ENCODE peak calls at places on chromosomes 5 and 9, in seven cellular contexts. One of them, this sample, is unnamed.

GRCh38 chr9:9061599-9061998 is 1262.0 kb upstream of the DMAC1 start:
- DNase-seq in gastrocnemius medialis: no peak
- DNase-seq in AG09309: no peak
- DNase-seq in neural progenitor cell: no peak
- DNase-seq in tibial artery: no peak
- DNase-seq in GM12878: no peak
- DNase-seq in spleen: no peak
- DNase-seq in this sample: no peak

GRCh38 chr9:95189230-95190098 is 128.0 kb downstream of the FANCC start:
- DNase-seq in tibial artery: peak
- DNase-seq in spleen: no peak
- DNase-seq in gastrocnemius medialis: no peak
- DNase-seq in neural progenitor cell: no peak
- DNase-seq in GM12878: no peak
- DNase-seq in AG09309: no peak
- DNase-seq in this sample: peak

GRCh38 chr5:93395891-93396465 is 185.0 kb downstream of the NR2F1-AS1 start:
- DNase-seq in neural progenitor cell: no peak
- DNase-seq in GM12878: no peak
- DNase-seq in spleen: no peak
- DNase-seq in tibial artery: no peak
- DNase-seq in gastrocnemius medialis: no peak
- DNase-seq in AG09309: no peak
- DNase-seq in this sample: no peak

GRCh38 chr9:93633492-93634221 is 57.3 kb downstream of the PHF2 start:
- DNase-seq in spleen: peak
- DNase-seq in AG09309: no peak
- DNase-seq in gastrocnemius medialis: no peak
- DNase-seq in tibial artery: no peak
- DNase-seq in GM12878: no peak
- DNase-seq in neural progenitor cell: no peak
- DNase-seq in this sample: no peak

GRCh38 chr9:92483896-92484545 is 1.7 kb upstream of the ASPN start:
- DNase-seq in GM12878: no peak
- DNase-seq in neural progenitor cell: no peak
- DNase-seq in tibial artery: no peak
- DNase-seq in gastrocnemius medialis: no peak
- DNase-seq in AG09309: no peak
- DNase-seq in spleen: no peak
- DNase-seq in this sample: no peak

GRCh38 chr5:45098483-45098882 is 289.7 kb downstream of the MRPS30 start:
- DNase-seq in GM12878: no peak
- DNase-seq in spleen: no peak
- DNase-seq in neural progenitor cell: no peak
- DNase-seq in tibial artery: no peak
- DNase-seq in gastrocnemius medialis: no peak
- DNase-seq in AG09309: no peak
- DNase-seq in this sample: no peak

GRCh38 chr9:93357649-93358048 is 93.8 kb upstream of the FAM120A start:
- DNase-seq in tibial artery: no peak
- DNase-seq in AG09309: no peak
- DNase-seq in spleen: no peak
- DNase-seq in gastrocnemius medialis: no peak
- DNase-seq in GM12878: peak
- DNase-seq in neural progenitor cell: no peak
- DNase-seq in this sample: no peak

GRCh38 chr9:90103771-90104170 is 499.0 kb downstream of the GADD45G start:
- DNase-seq in GM12878: no peak
- DNase-seq in AG09309: no peak
- DNase-seq in spleen: no peak
- DNase-seq in gastrocnemius medialis: no peak
- DNase-seq in neural progenitor cell: no peak
- DNase-seq in tibial artery: no peak
- DNase-seq in this sample: no peak

GRCh38 chr5:179762781-179763176 is 30.2 kb downstream of the MAML1 start:
- DNase-seq in spleen: no peak
- DNase-seq in GM12878: no peak
- DNase-seq in gastrocnemius medialis: no peak
- DNase-seq in tibial artery: no peak
- DNase-seq in neural progenitor cell: no peak
- DNase-seq in AG09309: no peak
- DNase-seq in this sample: peak

GRCh38 chr5:174159327-174160247 is 114.1 kb downstream of the NSG2 start:
- DNase-seq in tibial artery: no peak
- DNase-seq in neural progenitor cell: no peak
- DNase-seq in GM12878: no peak
- DNase-seq in gastrocnemius medialis: no peak
- DNase-seq in spleen: no peak
- DNase-seq in AG09309: peak
- DNase-seq in this sample: peak

DNA sequence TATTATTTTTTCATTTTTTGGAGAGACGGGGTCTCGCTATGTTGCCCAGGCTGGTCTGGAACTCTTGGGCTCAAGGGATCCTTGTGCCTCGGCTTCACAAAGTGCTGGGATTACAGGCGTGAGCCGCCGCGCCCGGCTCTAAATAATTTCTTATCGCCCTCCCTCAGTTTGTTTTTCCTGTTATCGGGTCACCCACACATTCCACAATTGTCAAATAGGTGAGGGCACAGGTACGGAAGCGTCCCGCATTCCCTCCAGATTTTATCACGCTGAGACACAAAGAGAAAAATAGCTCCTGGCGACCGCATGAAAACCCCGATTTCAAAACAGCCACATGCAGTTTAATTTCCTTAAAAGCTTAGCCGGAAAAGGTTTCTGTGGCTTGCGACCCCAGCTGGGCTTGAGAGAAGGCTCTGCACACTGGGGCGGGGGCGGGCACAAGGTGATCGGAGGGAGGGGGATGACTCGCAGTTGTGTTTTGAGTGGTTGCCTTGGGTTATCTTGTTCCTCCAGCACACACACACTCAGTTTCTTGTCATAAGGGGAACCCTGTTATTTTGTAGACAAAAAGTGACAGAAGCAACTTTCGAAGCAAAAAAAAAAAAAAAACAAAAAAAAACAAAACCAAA is 720 bp upstream of the IQGAP2 start:
- DNase-seq in AG09309: no peak
- DNase-seq in tibial artery: peak
- DNase-seq in GM12878: peak
- DNase-seq in gastrocnemius medialis: peak
- DNase-seq in spleen: peak
- DNase-seq in neural progenitor cell: peak
- DNase-seq in this sample: no peak
- TF ChIP-seq CTCF in AG09309: no peak
- TF ChIP-seq CTCF in tibial artery: no peak
- TF ChIP-seq CTCF in GM12878: no peak
- TF ChIP-seq CTCF in gastrocnemius medialis: no peak
- TF ChIP-seq CTCF in spleen: no peak
- TF ChIP-seq CTCF in neural progenitor cell: no peak
- TF ChIP-seq CTCF in this sample: no peak

GRCh38 chr9:131274674-131275331 is 1.5 kb downstream of the FAM78A start:
- DNase-seq in tibial artery: peak
- DNase-seq in AG09309: no peak
- DNase-seq in GM12878: no peak
- DNase-seq in gastrocnemius medialis: peak
- DNase-seq in neural progenitor cell: no peak
- DNase-seq in spleen: peak
- DNase-seq in this sample: no peak
- H3K4me3 ChIP-seq in tibial artery: peak
- H3K4me3 ChIP-seq in AG09309: no peak
- H3K4me3 ChIP-seq in GM12878: peak
- H3K4me3 ChIP-seq in gastrocnemius medialis: peak
- H3K4me3 ChIP-seq in neural progenitor cell: no peak
- H3K4me3 ChIP-seq in spleen: peak
- H3K4me3 ChIP-seq in this sample: no peak

GRCh38 chr9:36791204-36791948 is 218.7 kb downstream of the MELK start:
- DNase-seq in GM12878: no peak
- DNase-seq in AG09309: no peak
- DNase-seq in tibial artery: no peak
- DNase-seq in neural progenitor cell: peak
- DNase-seq in gastrocnemius medialis: no peak
- DNase-seq in spleen: no peak
- DNase-seq in this sample: no peak

GRCh38 chr9:36796671-36797419 is 224.2 kb downstream of the MELK start:
- DNase-seq in gastrocnemius medialis: no peak
- DNase-seq in spleen: no peak
- DNase-seq in GM12878: no peak
- DNase-seq in AG09309: no peak
- DNase-seq in tibial artery: no peak
- DNase-seq in neural progenitor cell: no peak
- DNase-seq in this sample: no peak

GRCh38 chr9:36797471-36798220 is 225.0 kb downstream of the MELK start:
- DNase-seq in AG09309: no peak
- DNase-seq in neural progenitor cell: no peak
- DNase-seq in tibial artery: no peak
- DNase-seq in spleen: no peak
- DNase-seq in gastrocnemius medialis: no peak
- DNase-seq in GM12878: no peak
- DNase-seq in this sample: no peak

GRCh38 chr9:36789886-36790285 is 217.2 kb downstream of the MELK start:
- DNase-seq in tibial artery: no peak
- DNase-seq in GM12878: no peak
- DNase-seq in neural progenitor cell: no peak
- DNase-seq in gastrocnemius medialis: no peak
- DNase-seq in AG09309: no peak
- DNase-seq in spleen: no peak
- DNase-seq in this sample: no peak

DNA sequence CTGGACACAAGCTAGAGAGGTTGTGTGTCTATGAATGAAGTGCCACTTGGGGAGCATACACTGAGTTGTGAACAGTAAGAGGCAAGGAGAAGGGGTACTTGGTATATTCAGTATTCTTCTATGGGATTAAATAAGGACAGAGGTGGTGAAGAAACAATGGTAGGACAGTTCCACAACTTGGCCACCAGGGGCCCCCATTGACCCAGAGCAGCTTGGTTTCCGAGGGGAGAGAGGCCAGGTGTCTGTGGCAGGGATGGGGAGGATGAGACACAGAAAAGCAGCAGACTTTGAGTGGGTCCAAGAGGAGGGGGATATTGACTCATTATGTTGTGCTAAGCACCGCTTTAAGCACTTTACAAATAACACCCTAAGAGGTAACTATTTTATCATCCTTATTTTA is 220.6 kb downstream of the MELK start:
- DNase-seq in tibial artery: no peak
- DNase-seq in neural progenitor cell: no peak
- DNase-seq in gastrocnemius medialis: no peak
- DNase-seq in GM12878: no peak
- DNase-seq in spleen: no peak
- DNase-seq in AG09309: no peak
- DNase-seq in this sample: no peak
- TF ChIP-seq CTCF in tibial artery: no peak
- TF ChIP-seq CTCF in neural progenitor cell: peak
- TF ChIP-seq CTCF in gastrocnemius medialis: no peak
- TF ChIP-seq CTCF in GM12878: peak
- TF ChIP-seq CTCF in spleen: no peak
- TF ChIP-seq CTCF in AG09309: peak
- TF ChIP-seq CTCF in this sample: peak

DNA sequence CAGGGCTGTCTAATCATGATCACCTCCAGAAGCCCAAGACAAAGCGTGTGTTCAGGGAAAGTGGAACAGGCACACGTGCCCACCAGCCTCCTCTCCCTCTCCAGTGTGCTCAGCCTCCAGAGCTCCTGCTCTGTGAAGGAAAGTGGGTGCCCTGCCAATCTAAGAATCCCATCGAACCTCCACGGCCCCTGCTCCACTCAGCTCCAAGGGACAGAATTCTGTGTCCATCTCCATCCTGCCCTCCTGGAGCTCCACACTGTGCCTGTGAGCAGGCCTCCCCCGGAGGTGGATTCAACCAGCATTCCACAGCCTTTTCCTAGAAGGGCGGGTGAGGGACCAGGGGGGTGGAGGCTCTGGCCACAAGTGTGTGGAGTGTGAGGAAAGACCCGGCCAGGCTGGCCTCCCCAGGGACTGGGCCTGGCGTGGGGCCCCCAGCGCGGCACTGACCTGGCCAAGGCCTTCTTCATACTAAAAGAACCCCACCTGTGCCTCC is 6.0 kb downstream of the EEIG1 start:
- DNase-seq in GM12878: no peak
- DNase-seq in neural progenitor cell: peak
- DNase-seq in gastrocnemius medialis: no peak
- DNase-seq in spleen: no peak
- DNase-seq in AG09309: no peak
- DNase-seq in tibial artery: peak
- DNase-seq in this sample: no peak
- H3K4me3 ChIP-seq in GM12878: no peak
- H3K4me3 ChIP-seq in neural progenitor cell: no peak
- H3K4me3 ChIP-seq in gastrocnemius medialis: no peak
- H3K4me3 ChIP-seq in spleen: peak
- H3K4me3 ChIP-seq in AG09309: no peak
- H3K4me3 ChIP-seq in tibial artery: no peak
- H3K4me3 ChIP-seq in this sample: no peak

DNA sequence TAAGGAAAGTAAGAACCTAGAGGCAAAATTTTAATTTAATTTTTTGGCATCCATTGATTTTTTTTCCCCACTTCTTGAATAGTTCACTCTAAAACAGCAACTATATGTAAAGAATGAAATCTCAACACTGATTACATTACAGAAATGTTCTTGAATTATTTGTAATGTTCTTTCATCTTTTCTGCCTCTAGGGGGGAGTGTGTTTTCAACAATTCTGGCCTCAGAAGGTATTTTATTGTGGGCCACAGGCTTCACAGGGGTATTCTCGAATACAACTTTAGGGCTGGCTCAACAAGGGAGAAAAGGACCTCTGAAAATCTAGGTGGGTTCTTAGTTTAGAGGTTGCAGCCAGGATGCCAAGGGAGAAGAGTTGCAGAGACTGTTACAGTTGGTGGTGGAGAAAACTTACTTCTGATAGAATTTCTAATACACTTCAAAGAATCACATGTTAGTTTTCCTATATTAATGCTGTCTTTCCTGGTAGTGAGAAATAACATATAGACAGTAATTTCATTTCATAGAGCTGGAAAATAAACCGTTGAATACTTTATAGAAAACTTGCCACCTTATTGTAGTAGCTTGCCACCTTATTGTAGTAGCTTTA is 3.6 kb upstream of the NPR3 start:
- DNase-seq in AG09309: no peak
- DNase-seq in tibial artery: no peak
- DNase-seq in GM12878: no peak
- DNase-seq in gastrocnemius medialis: no peak
- DNase-seq in neural progenitor cell: peak
- DNase-seq in spleen: no peak
- DNase-seq in this sample: peak
- TF ChIP-seq CTCF in AG09309: peak
- TF ChIP-seq CTCF in tibial artery: peak
- TF ChIP-seq CTCF in GM12878: peak
- TF ChIP-seq CTCF in gastrocnemius medialis: no peak
- TF ChIP-seq CTCF in neural progenitor cell: peak
- TF ChIP-seq CTCF in spleen: no peak
- TF ChIP-seq CTCF in this sample: peak

GRCh38 chr9:86902606-86903460 is 44.5 kb downstream of the GAS1 start:
- DNase-seq in tibial artery: no peak
- DNase-seq in AG09309: no peak
- DNase-seq in neural progenitor cell: peak
- DNase-seq in GM12878: no peak
- DNase-seq in gastrocnemius medialis: no peak
- DNase-seq in spleen: no peak
- DNase-seq in this sample: no peak
- H3K4me3 ChIP-seq in tibial artery: no peak
- H3K4me3 ChIP-seq in AG09309: peak
- H3K4me3 ChIP-seq in neural progenitor cell: peak
- H3K4me3 ChIP-seq in GM12878: no peak
- H3K4me3 ChIP-seq in gastrocnemius medialis: peak
- H3K4me3 ChIP-seq in spleen: no peak
- H3K4me3 ChIP-seq in this sample: no peak